ENCODE peak calls at places on chromosomes 13 and 19, in six cellular contexts. F is iPS-NIHi11; P is stimulated activated CD4-positive, alpha-beta T cell treated with anti-CD3 and anti-CD28 coated beads, Interleukin-15, amount 100 ng/mL, for 24 hours; S is bronchial epithelial cell; T is endothelial cell; L is HEK293T. H is an unnamed sample.

GRCh38 chr13:104898484-104898883 is 1637.0 kb downstream of the EFNB2 start:
- DNase-seq in P (no peak), T (no peak), F (no peak), L (no peak), S (no peak), H (no peak)

GRCh38 chr13:29758591-29759114 is 91.8 kb downstream of the UBL3 start:
- DNase-seq in S (peak), L (no peak), T (no peak), F (no peak), P (peak), H (no peak)

GRCh38 chr19:35006342-35006998 is 6.3 kb downstream of the GRAMD1A start:
- DNase-seq in S (peak), T (no peak), L (no peak), F (no peak), P (no peak), H (peak)

GRCh38 chr19:45245826-45246225 is 619 bp upstream of the EXOC3L2 start:
- DNase-seq in S (no peak), T (no peak), F (no peak), P (no peak), L (no peak), H (peak)

GRCh38 chr19:47275866-47276461 is 1.3 kb downstream of the INAFM1 start:
- DNase-seq in P (no peak), L (no peak), T (no peak), S (no peak), F (no peak), H (peak)

GRCh38 chr13:31014461-31014860 is 82.0 kb downstream of the TEX26 start:
- DNase-seq in F (no peak), S (no peak), T (no peak), L (no peak), P (no peak), H (no peak)

GRCh38 chr13:112975401-112975939 is 6.5 kb downstream of the MCF2L start:
- DNase-seq in L (no peak), P (no peak), T (no peak), S (no peak), F (no peak), H (no peak)

GRCh38 chr13:98570929-98571372 is 6.0 kb downstream of the STK24 start:
- DNase-seq in F (no peak), S (peak), L (no peak), T (no peak), P (peak), H (no peak)

GRCh38 chr19:50378169-50378862 is 2.1 kb downstream of the NR1H2 start:
- DNase-seq in F (no peak), P (no peak), S (no peak), T (no peak), L (no peak), H (no peak)

GRCh38 chr13:73417012-73417615 is 358.3 kb downstream of the KLF5 start:
- DNase-seq in P (no peak), F (peak), L (peak), T (no peak), S (no peak), H (no peak)

GRCh38 chr13:63107163-63107935 is 1691.7 kb upstream of the PCDH20 start:
- DNase-seq in T (no peak), P (no peak), L (no peak), F (no peak), S (peak), H (peak)

GRCh38 chr13:28574617-28575142 is 79.8 kb upstream of the FLT1 start:
- DNase-seq in P (peak), T (peak), S (peak), F (no peak), L (no peak), H (peak)

GRCh38 chr19:2607712-2608601 is 94.5 kb downstream of the GNG7 start:
- DNase-seq in P (peak), L (no peak), S (no peak), T (no peak), F (no peak), H (no peak)

GRCh38 chr19:4570916-4571304 is 11.4 kb upstream of the SEMA6B start:
- DNase-seq in L (no peak), P (no peak), S (no peak), F (no peak), T (no peak), H (no peak)

GRCh38 chr13:51032831-51033230 is 78.2 kb downstream of the C13orf42 start:
- DNase-seq in P (no peak), F (no peak), L (no peak), T (no peak), S (no peak), H (no peak)

GRCh38 chr19:48023518-48023917 is 20.4 kb downstream of the CABP5 start:
- DNase-seq in T (no peak), S (no peak), L (no peak), P (no peak), F (no peak), H (no peak)

GRCh38 chr13:88068975-88069374 is 397.8 kb downstream of the SLITRK5 start:
- DNase-seq in P (peak), L (peak), S (no peak), F (peak), T (peak), H (no peak)